ENCODE peak calls at places on chromosome 18, in six cellular contexts. S is gastrocnemius medialis, I is lower lobe of right lung, U is A549, Y is right atrium auricular region, J is body of pancreas. O is an unnamed sample.

GRCh38 chr18:48040457-48041110 is 110.1 kb upstream of the SMAD2 start:
- DNase-seq in I (no peak), Y (no peak), S (no peak), J (no peak), U (no peak), O (no peak)

GRCh38 chr18:54873884-54874255 is 45.6 kb downstream of the RAB27B start:
- DNase-seq in Y (no peak), I (no peak), J (no peak), U (no peak), S (no peak), O (no peak)

GRCh38 chr18:45557296-45557695 is 58.0 kb upstream of the SLC14A2 start:
- DNase-seq in Y (no peak), U (no peak), S (no peak), I (no peak), J (no peak), O (no peak)

GRCh38 chr18:13539050-13539449 is 187.3 kb downstream of the FAM210A start:
- DNase-seq in Y (peak), I (no peak), J (no peak), U (no peak), S (no peak), O (no peak)

GRCh38 chr18:64271264-64271663 is 122.4 kb upstream of the LINC00305 start:
- DNase-seq in U (no peak), S (no peak), I (no peak), J (peak), Y (no peak), O (no peak)

GRCh38 chr18:38009335-38009734 is 443.7 kb upstream of the CELF4 start:
- DNase-seq in J (no peak), I (no peak), U (no peak), S (no peak), Y (no peak), O (no peak)

GRCh38 chr18:55319517-55319905 is 268.5 kb downstream of the TCF4 start:
- DNase-seq in Y (no peak), J (no peak), I (no peak), S (no peak), U (no peak), O (peak)

GRCh38 chr18:8235916-8236315 is 373.3 kb upstream of the RAB12 start:
- DNase-seq in Y (no peak), U (no peak), I (no peak), J (no peak), S (no peak), O (no peak)

GRCh38 chr18:38459086-38459485 is 893.5 kb upstream of the CELF4 start:
- DNase-seq in U (no peak), S (no peak), J (no peak), Y (no peak), I (no peak), O (no peak)

GRCh38 chr18:45227004-45227403 is 388.3 kb upstream of the SLC14A2 start:
- DNase-seq in I (no peak), S (no peak), U (no peak), Y (no peak), J (no peak), O (no peak)

GRCh38 chr18:24408496-24408895 is 10.9 kb upstream of the OSBPL1A start:
- DNase-seq in S (no peak), U (no peak), Y (no peak), J (no peak), I (no peak), O (no peak)

GRCh38 chr18:7256959-7257742 is 26.3 kb downstream of the LRRC30 start:
- DNase-seq in U (no peak), J (no peak), I (no peak), S (no peak), Y (no peak), O (no peak)

GRCh38 chr18:59220784-59221765 is 1.1 kb downstream of the GRP start:
- DNase-seq in Y (no peak), I (no peak), U (no peak), J (no peak), S (no peak), O (no peak)

GRCh38 chr18:33914399-33914798 is 310.3 kb downstream of the NOL4 start:
- DNase-seq in U (no peak), S (no peak), J (no peak), I (no peak), Y (no peak), O (peak)

GRCh38 chr18:28511421-28511821 is 334.5 kb upstream of the CDH2 start:
- DNase-seq in J (no peak), I (no peak), U (no peak), Y (no peak), S (no peak), O (peak)

GRCh38 chr18:12883003-12883683 is 894 bp downstream of the PTPN2 start:
- DNase-seq in I (no peak), J (no peak), S (no peak), U (no peak), Y (no peak), O (no peak)

GRCh38 chr18:51011709-51012108 is 18.3 kb upstream of the SMAD4 start:
- DNase-seq in J (no peak), Y (no peak), I (no peak), U (no peak), S (no peak), O (no peak)

GRCh38 chr18:5305835-5306234 is 10.3 kb upstream of the ZBTB14 start:
- DNase-seq in U (no peak), Y (no peak), I (no peak), S (no peak), J (peak), O (no peak)

GRCh38 chr18:46622999-46623398 is 34.0 kb downstream of the LOXHD1 start:
- DNase-seq in S (no peak), U (no peak), I (no peak), J (no peak), Y (no peak), O (peak)

GRCh38 chr18:79952457-79952995 is 1.1 kb upstream of the SLC66A2 start:
- DNase-seq in I (peak), U (no peak), Y (no peak), S (no peak), J (no peak), O (no peak)

GRCh38 chr18:22609642-22610041 is 191.9 kb upstream of the CTAGE1 start:
- DNase-seq in Y (peak), I (peak), J (peak), U (peak), S (no peak), O (peak)

GRCh38 chr18:8661754-8662573 is 43.4 kb upstream of the MTCL1 start:
- DNase-seq in S (no peak), U (no peak), I (no peak), Y (no peak), J (peak), O (peak)

GRCh38 chr18:10170375-10170774 is 256.6 kb downstream of the VAPA start:
- DNase-seq in U (no peak), Y (no peak), S (no peak), I (no peak), J (no peak), O (peak)

GRCh38 chr18:22170421-22171262 is 1.3 kb downstream of the GATA6 start:
- DNase-seq in I (peak), U (peak), J (peak), Y (no peak), S (no peak), O (peak)

GRCh38 chr18:45282101-45282812 is 333.0 kb upstream of the SLC14A2 start:
- DNase-seq in U (no peak), S (no peak), J (no peak), I (no peak), Y (no peak), O (peak)

GRCh38 chr18:22627506-22627905 is 209.8 kb upstream of the CTAGE1 start:
- DNase-seq in S (no peak), U (no peak), Y (no peak), J (no peak), I (no peak), O (no peak)

GRCh38 chr18:8808001-8808400 is 102.6 kb downstream of the MTCL1 start:
- DNase-seq in U (no peak), J (no peak), Y (no peak), I (no peak), S (no peak), O (no peak)

GRCh38 chr18:64365106-64365505 is 216.2 kb upstream of the LINC00305 start:
- DNase-seq in Y (no peak), S (no peak), I (no peak), J (no peak), U (no peak), O (peak)

GRCh38 chr18:78238404-78239089 is 741.1 kb upstream of the SALL3 start:
- DNase-seq in I (no peak), Y (no peak), S (no peak), J (no peak), U (no peak), O (no peak)

GRCh38 chr18:23302514-23302851 is 150.6 kb upstream of the RIOK3 start:
- DNase-seq in I (no peak), U (no peak), J (no peak), S (no peak), Y (no peak), O (no peak)

GRCh38 chr18:74411475-74411874 is 45.6 kb downstream of the DIPK1C start:
- DNase-seq in S (no peak), I (no peak), Y (no peak), J (no peak), U (no peak), O (no peak)

GRCh38 chr18:8657873-8658521 is 47.4 kb upstream of the MTCL1 start:
- DNase-seq in Y (no peak), I (no peak), S (no peak), U (no peak), J (peak), O (peak)

GRCh38 chr18:6056171-6056932 is 161.0 kb upstream of the TMEM200C start:
- DNase-seq in Y (no peak), I (no peak), J (no peak), S (no peak), U (peak), O (peak)

DNA sequence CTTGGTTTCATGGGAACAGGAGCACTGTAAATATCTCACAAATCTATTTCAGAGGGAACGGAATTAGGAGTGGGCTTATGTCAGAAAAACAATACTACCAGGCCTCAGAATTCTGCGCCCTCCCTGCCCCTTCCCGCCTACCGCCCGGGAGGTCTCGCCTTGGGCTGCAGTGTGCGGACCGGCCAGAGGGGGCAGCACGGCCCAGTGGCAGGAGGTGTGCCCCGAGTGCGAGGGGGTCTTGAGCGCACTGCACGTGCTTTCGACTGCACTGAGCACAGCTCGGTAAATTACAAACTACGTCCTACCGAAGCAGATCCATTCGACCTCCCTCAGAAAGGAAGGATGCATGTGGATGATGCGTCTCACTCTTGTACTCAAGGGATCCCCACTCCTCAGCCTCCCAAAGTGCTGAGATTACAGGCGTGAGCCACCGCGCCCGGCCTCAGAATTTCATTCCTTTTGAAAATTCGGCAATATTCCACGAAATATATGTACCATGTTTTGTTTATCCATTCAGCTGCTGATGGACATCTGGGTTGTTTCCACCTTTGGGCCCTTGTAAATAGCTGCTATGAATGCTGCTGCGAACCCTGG is 297.0 kb downstream of the BCL2 start:
- DNase-seq in S (no peak), I (no peak), J (no peak), Y (no peak), U (no peak), O (no peak)
- TF ChIP-seq CTCF in S (no peak), I (peak), J (peak), Y (peak), U (no peak), O (peak)

DNA sequence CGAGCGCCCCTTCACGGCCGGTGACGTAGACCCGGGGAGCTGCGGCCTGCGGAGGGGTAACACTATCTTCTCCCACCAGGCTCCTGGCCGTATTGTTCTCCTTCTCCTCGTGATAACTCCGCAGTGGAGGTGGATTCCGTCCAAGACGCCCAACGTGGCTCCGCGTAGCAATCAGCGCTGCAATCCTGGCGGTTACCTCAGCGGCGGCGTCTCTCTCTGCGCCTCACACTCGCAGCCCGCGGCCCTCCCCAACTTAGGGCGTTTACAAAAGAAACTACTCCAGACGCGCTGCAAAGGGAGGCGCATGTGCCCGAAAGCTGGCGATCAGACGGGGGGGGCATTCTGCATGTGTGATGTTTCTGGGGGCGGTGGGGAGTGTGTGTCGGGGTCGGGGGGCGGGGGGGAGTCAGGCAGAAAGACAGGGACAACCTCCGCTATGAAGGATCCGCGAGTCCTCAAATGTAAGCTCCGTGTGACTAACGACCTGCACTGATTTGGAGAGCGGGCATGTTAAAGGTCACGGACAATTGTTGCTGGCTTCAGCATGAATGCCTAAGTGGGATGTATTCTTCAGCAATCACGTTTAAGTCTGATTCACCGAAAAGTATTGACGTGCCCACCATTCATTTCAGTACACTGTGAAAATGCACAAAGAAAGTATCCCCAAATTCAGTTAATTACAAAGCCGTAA is 1.3 kb upstream of the ZNF516 start:
- DNase-seq in S (peak), I (peak), Y (peak), U (no peak), J (peak), O (peak)
- H3K4me3 ChIP-seq in S (peak), I (peak), Y (peak), U (peak), J (no peak), O (peak)

GRCh38 chr18:35588995-35589394 is 7.5 kb downstream of the GALNT1 start:
- DNase-seq in U (no peak), S (no peak), J (no peak), I (no peak), Y (no peak), O (no peak)
- TF ChIP-seq CTCF in U (no peak), S (no peak), J (no peak), I (no peak), Y (no peak), O (peak)

GRCh38 chr18:713135-713490 is 683 bp upstream of the ENOSF1 start:
- DNase-seq in J (no peak), U (no peak), I (no peak), Y (peak), S (no peak), O (no peak)
- H3K4me3 ChIP-seq in J (no peak), U (peak), I (peak), Y (no peak), S (peak), O (peak)

GRCh38 chr18:3368193-3368592 is 81.8 kb upstream of the TGIF1 start:
- DNase-seq in I (no peak), Y (no peak), S (no peak), U (no peak), J (no peak), O (peak)

GRCh38 chr18:3367491-3368091 is 82.4 kb upstream of the TGIF1 start:
- DNase-seq in J (no peak), I (no peak), Y (no peak), U (no peak), S (no peak), O (peak)
- TF ChIP-seq CTCF in J (no peak), I (no peak), Y (no peak), U (no peak), S (no peak), O (no peak)

GRCh38 chr18:57931038-57931437 is 113.0 kb upstream of the NEDD4L start:
- DNase-seq in U (no peak), J (no peak), I (no peak), Y (no peak), S (no peak), O (no peak)

GRCh38 chr18:57929922-57930321 is 114.1 kb upstream of the NEDD4L start:
- DNase-seq in S (no peak), J (no peak), Y (no peak), U (no peak), I (no peak), O (no peak)

GRCh38 chr18:57927511-57927910 is 116.5 kb upstream of the NEDD4L start:
- DNase-seq in Y (no peak), I (no peak), S (no peak), U (no peak), J (no peak), O (no peak)

GRCh38 chr18:57928466-57928865 is 115.6 kb upstream of the NEDD4L start:
- DNase-seq in S (no peak), Y (no peak), U (no peak), J (no peak), I (no peak), O (no peak)

DNA sequence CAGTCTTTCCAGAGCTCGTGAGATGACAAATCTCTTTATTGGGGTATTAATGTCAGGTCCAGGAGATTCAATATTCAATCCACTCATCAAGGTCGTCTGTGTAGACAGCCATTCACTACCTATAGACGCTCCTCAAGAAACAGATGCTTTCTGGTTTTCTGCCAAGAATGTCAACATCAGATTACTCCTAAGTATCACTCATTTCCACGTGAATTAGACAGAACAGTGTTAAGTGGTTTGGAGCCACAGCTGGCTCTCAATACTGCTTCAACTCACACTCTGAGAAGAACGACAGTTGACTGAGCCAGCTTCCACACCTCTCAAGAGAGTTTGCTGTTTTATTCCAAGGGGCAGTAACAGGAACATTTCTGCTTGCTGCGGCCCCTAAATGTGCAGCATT is 113.5 kb upstream of the NEDD4L start:
- DNase-seq in J (no peak), Y (no peak), I (no peak), S (no peak), U (no peak), O (no peak)
- H3K4me3 ChIP-seq in J (no peak), Y (no peak), I (peak), S (no peak), U (no peak), O (no peak)

DNA sequence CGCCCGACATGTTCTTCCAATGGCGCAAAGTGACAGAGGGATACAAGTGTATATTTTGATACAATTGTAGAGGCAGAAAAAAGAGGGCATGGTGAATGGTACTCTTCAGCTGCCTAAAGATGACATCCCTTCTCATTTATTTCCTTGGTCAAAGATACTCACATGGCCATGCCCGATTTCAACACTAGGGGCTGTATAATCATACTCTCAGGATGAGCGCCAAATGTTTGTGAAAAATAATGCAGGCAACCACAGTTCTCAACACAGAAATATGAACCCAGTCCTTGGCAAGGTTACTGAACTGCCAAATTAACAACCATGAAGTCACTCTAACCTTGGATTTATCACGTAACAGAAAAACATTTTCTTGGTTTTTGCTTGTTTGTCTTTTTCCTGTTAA is 204.4 kb downstream of the CCDC102B start:
- DNase-seq in S (no peak), U (no peak), I (no peak), Y (no peak), J (no peak), O (no peak)
- TF ChIP-seq CTCF in S (no peak), U (no peak), I (no peak), Y (peak), J (no peak), O (peak)

O was measured in astrocyte of the spinal cord.